ENCODE peak calls at places on chromosomes 1 and 21, in seven cellular contexts. P is right cardiac atrium, U is esophagus muscularis mucosa, R is endothelial cell of umbilical vein, J is heart left ventricle, L is body of pancreas, E is PC-9. G is an unnamed sample.

GRCh38 chr21:45270306-45270821 is 17.3 kb downstream of the POFUT2 start:
- DNase-seq in P (peak), U (no peak), R (no peak), J (no peak), L (no peak), E (no peak), G (no peak)

GRCh38 chr1:3035871-3036645 is 14.8 kb downstream of the ACTRT2 start:
- DNase-seq in P (peak), U (no peak), R (no peak), J (no peak), L (no peak), E (no peak), G (no peak)

GRCh38 chr21:28615276-28615675 is 377.4 kb downstream of the LTN1 start:
- DNase-seq in P (no peak), U (no peak), R (no peak), J (no peak), L (no peak), E (no peak), G (no peak)

GRCh38 chr1:240149488-240150094 is 57.9 kb downstream of the FMN2 start:
- DNase-seq in P (no peak), U (no peak), R (peak), J (no peak), L (no peak), E (no peak), G (peak)

GRCh38 chr21:35329940-35330670 is 281.0 kb upstream of the RUNX1 start:
- DNase-seq in P (no peak), U (peak), R (no peak), J (no peak), L (no peak), E (no peak), G (no peak)

GRCh38 chr1:163535807-163536206 is 214.1 kb downstream of the NUF2 start:
- DNase-seq in P (no peak), U (no peak), R (peak), J (no peak), L (no peak), E (no peak), G (peak)

GRCh38 chr21:42983869-42984268 is 9.5 kb downstream of the PKNOX1 start:
- DNase-seq in P (no peak), U (no peak), R (no peak), J (no peak), L (no peak), E (no peak), G (no peak)

GRCh38 chr21:15850645-15851044 is 120.9 kb downstream of the USP25 start:
- DNase-seq in P (no peak), U (no peak), R (peak), J (no peak), L (no peak), E (no peak), G (peak)

GRCh38 chr1:21174638-21175323 is 1.9 kb downstream of the EIF4G3 start:
- DNase-seq in P (no peak), U (no peak), R (peak), J (no peak), L (peak), E (no peak), G (peak)

GRCh38 chr1:219629481-219629880 is 16.6 kb upstream of the ZC3H11B start:
- DNase-seq in P (no peak), U (no peak), R (no peak), J (no peak), L (no peak), E (no peak), G (no peak)

GRCh38 chr1:54557956-54558355 is 9.9 kb downstream of the ACOT11 start:
- DNase-seq in P (no peak), U (no peak), R (peak), J (no peak), L (no peak), E (no peak), G (no peak)

GRCh38 chr1:212691561-212692071 is 8.0 kb downstream of the BATF3 start:
- DNase-seq in P (no peak), U (no peak), R (no peak), J (no peak), L (no peak), E (no peak), G (no peak)

GRCh38 chr1:2859881-2860430 is 58.5 kb upstream of the TTC34 start:
- DNase-seq in P (no peak), U (no peak), R (no peak), J (no peak), L (no peak), E (no peak), G (no peak)

GRCh38 chr1:106798991-106799390 is 257.5 kb upstream of the PRMT6 start:
- DNase-seq in P (no peak), U (no peak), R (no peak), J (no peak), L (no peak), E (no peak), G (no peak)

GRCh38 chr1:56908619-56909340 is 54.2 kb downstream of the C8A start:
- DNase-seq in P (no peak), U (no peak), R (no peak), J (no peak), L (no peak), E (no peak), G (peak)

GRCh38 chr21:41947596-41948403 is 6.0 kb downstream of the C2CD2 start:
- DNase-seq in P (peak), U (no peak), R (peak), J (no peak), L (no peak), E (no peak), G (no peak)

GRCh38 chr1:27570383-27570755 is 33.6 kb downstream of the AHDC1 start:
- DNase-seq in P (peak), U (no peak), R (no peak), J (no peak), L (no peak), E (no peak), G (no peak)

GRCh38 chr1:41379741-41380130 is 18.5 kb downstream of the FOXO6 start:
- DNase-seq in P (no peak), U (no peak), R (no peak), J (no peak), L (no peak), E (no peak), G (no peak)

GRCh38 chr21:15552914-15553491 is 176.8 kb upstream of the USP25 start:
- DNase-seq in P (no peak), U (no peak), R (no peak), J (no peak), L (no peak), E (no peak), G (no peak)

GRCh38 chr1:211735208-211736170 is 60.1 kb upstream of the NEK2 start:
- DNase-seq in P (peak), U (no peak), R (peak), J (peak), L (peak), E (peak), G (no peak)

GRCh38 chr1:155648207-155649147 is 38.5 kb downstream of the MSTO1 start:
- DNase-seq in P (no peak), U (no peak), R (peak), J (no peak), L (peak), E (peak), G (peak)

GRCh38 chr1:17161137-17161700 is 42.0 kb upstream of the PADI2 start:
- DNase-seq in P (no peak), U (no peak), R (peak), J (no peak), L (no peak), E (no peak), G (no peak)

GRCh38 chr21:16644690-16645089 is 868.2 kb upstream of the CXADR start:
- DNase-seq in P (no peak), U (no peak), R (no peak), J (no peak), L (no peak), E (no peak), G (peak)

GRCh38 chr21:34897828-34898227 is 151.3 kb downstream of the RUNX1 start:
- DNase-seq in P (no peak), U (peak), R (no peak), J (no peak), L (no peak), E (no peak), G (no peak)

GRCh38 chr1:98490099-98490498 is 171.4 kb upstream of the SNX7 start:
- DNase-seq in P (no peak), U (no peak), R (no peak), J (no peak), L (no peak), E (no peak), G (no peak)

GRCh38 chr1:146039844-146040194 is 18.3 kb upstream of the HJV start:
- DNase-seq in P (peak), U (no peak), R (no peak), J (no peak), L (no peak), E (no peak), G (no peak)

GRCh38 chr1:17437260-17438175 is 2.0 kb downstream of the RCC2 start:
- DNase-seq in P (peak), U (no peak), R (peak), J (peak), L (peak), E (peak), G (peak)

GRCh38 chr1:181112071-181112929 is 23.8 kb downstream of the IER5 start:
- DNase-seq in P (peak), U (peak), R (peak), J (peak), L (peak), E (peak), G (peak)

GRCh38 chr1:237004116-237004515 is at the start of gene MT1HL1:
- DNase-seq in P (no peak), U (peak), R (no peak), J (no peak), L (no peak), E (no peak), G (no peak)

GRCh38 chr1:174074757-174075156 is 52.6 kb upstream of the RC3H1 start:
- DNase-seq in P (no peak), U (no peak), R (peak), J (no peak), L (no peak), E (no peak), G (peak)

GRCh38 chr1:54542962-54543539 is 5.0 kb upstream of the ACOT11 start:
- DNase-seq in P (no peak), U (no peak), R (peak), J (no peak), L (no peak), E (no peak), G (peak)

GRCh38 chr1:225996946-225997545 is 2.1 kb downstream of the SDE2 start:
- DNase-seq in P (no peak), U (no peak), R (peak), J (no peak), L (no peak), E (no peak), G (peak)

GRCh38 chr1:241391926-241392710 is 35.1 kb upstream of the RGS7 start:
- DNase-seq in P (no peak), U (peak), R (no peak), J (no peak), L (no peak), E (no peak), G (no peak)

GRCh38 chr1:154514066-154514553 is 11.9 kb upstream of the SHE start:
- DNase-seq in P (no peak), U (no peak), R (no peak), J (no peak), L (no peak), E (no peak), G (no peak)
- H3K27ac ChIP-seq in P (no peak), U (no peak), R (no peak), J (no peak), L (no peak), E (no peak), G (no peak)

GRCh38 chr1:235012436-235013210 is 116.0 kb downstream of the TOMM20 start:
- DNase-seq in P (no peak), U (no peak), R (peak), J (no peak), L (no peak), E (no peak), G (no peak)

GRCh38 chr1:235009561-235010306 is 118.9 kb downstream of the TOMM20 start:
- DNase-seq in P (no peak), U (no peak), R (no peak), J (no peak), L (no peak), E (no peak), G (no peak)

GRCh38 chr1:235011064-235011598 is 117.5 kb downstream of the TOMM20 start:
- DNase-seq in P (no peak), U (no peak), R (no peak), J (no peak), L (no peak), E (no peak), G (no peak)

GRCh38 chr1:235013512-235013911 is 115.1 kb downstream of the TOMM20 start:
- DNase-seq in P (no peak), U (no peak), R (no peak), J (peak), L (no peak), E (no peak), G (no peak)

GRCh38 chr1:235011599-235012435 is 116.8 kb downstream of the TOMM20 start:
- DNase-seq in P (peak), U (no peak), R (peak), J (peak), L (peak), E (peak), G (no peak)
- H3K4me3 ChIP-seq in P (no peak), U (no peak), R (no peak), J (no peak), L (no peak), E (peak), G (no peak)

GRCh38 chr21:26115346-26115745 is 55.2 kb downstream of the APP start:
- DNase-seq in P (peak), U (no peak), R (peak), J (no peak), L (peak), E (peak), G (peak)

GRCh38 chr21:26117972-26118367 is 52.6 kb downstream of the APP start:
- DNase-seq in P (no peak), U (no peak), R (no peak), J (no peak), L (no peak), E (no peak), G (no peak)

GRCh38 chr21:26117324-26117971 is 53.1 kb downstream of the APP start:
- DNase-seq in P (no peak), U (no peak), R (no peak), J (no peak), L (no peak), E (no peak), G (no peak)

GRCh38 chr21:26116456-26117011 is 54.0 kb downstream of the APP start:
- DNase-seq in P (peak), U (no peak), R (no peak), J (no peak), L (peak), E (peak), G (no peak)

DNA sequence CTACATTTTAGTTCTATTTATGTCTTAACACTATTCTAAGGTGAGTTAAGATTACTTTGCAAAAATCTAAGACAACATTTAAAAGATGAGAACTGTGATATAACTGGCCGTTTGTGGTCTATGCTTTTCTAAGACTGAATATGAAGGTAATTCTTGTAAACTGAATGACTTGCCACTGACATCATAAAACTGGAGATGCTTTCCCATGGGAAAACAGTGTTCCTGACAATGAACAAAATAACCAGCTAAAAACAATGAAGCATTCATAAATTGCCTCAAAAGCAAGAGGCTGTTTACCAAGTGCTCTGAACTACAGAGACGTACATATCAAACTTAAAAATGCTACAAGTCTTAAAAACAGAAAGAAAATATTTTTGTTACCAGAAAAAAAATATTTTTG is 54.7 kb downstream of the APP start:
- DNase-seq in P (no peak), U (no peak), R (peak), J (no peak), L (no peak), E (no peak), G (peak)
- H3K27ac ChIP-seq in P (no peak), U (peak), R (peak), J (peak), L (peak), E (peak), G (no peak)

GRCh38 chr21:46286668-46286982 is 483 bp downstream of the YBEY start:
- DNase-seq in P (no peak), U (no peak), R (peak), J (no peak), L (no peak), E (no peak), G (no peak)

GRCh38 chr21:46284077-46284644 is 1.2 kb downstream of the MCM3AP start:
- DNase-seq in P (no peak), U (no peak), R (peak), J (no peak), L (no peak), E (no peak), G (no peak)

GRCh38 chr21:46285206-46285661 is at the start of gene MCM3AP:
- DNase-seq in P (no peak), U (no peak), R (no peak), J (no peak), L (no peak), E (no peak), G (no peak)

GRCh38 chr21:46285761-46286667 is at the start of gene YBEY:
- DNase-seq in P (peak), U (peak), R (peak), J (peak), L (peak), E (peak), G (peak)

GRCh38 chr21:46284722-46285121 is 689 bp downstream of the MCM3AP start:
- DNase-seq in P (no peak), U (no peak), R (no peak), J (no peak), L (no peak), E (no peak), G (no peak)
- H3K4me3 ChIP-seq in P (peak), U (peak), R (no peak), J (peak), L (no peak), E (peak), G (peak)

GRCh38 chr1:65512383-65512782 is 91.9 kb downstream of the LEPR start:
- DNase-seq in P (peak), U (no peak), R (peak), J (no peak), L (no peak), E (no peak), G (no peak)

GRCh38 chr1:65509912-65510680 is 89.6 kb downstream of the LEPR start:
- DNase-seq in P (no peak), U (no peak), R (peak), J (no peak), L (no peak), E (no peak), G (no peak)

GRCh38 chr1:65514083-65514482 is 93.6 kb downstream of the LEPR start:
- DNase-seq in P (no peak), U (no peak), R (no peak), J (no peak), L (no peak), E (no peak), G (no peak)

GRCh38 chr1:65510961-65511360 is 90.5 kb downstream of the LEPR start:
- DNase-seq in P (no peak), U (no peak), R (no peak), J (no peak), L (no peak), E (no peak), G (no peak)

GRCh38 chr1:65512967-65513777 is 92.7 kb downstream of the LEPR start:
- DNase-seq in P (no peak), U (no peak), R (peak), J (no peak), L (no peak), E (no peak), G (no peak)
- H3K27ac ChIP-seq in P (no peak), U (no peak), R (no peak), J (no peak), L (no peak), E (no peak), G (no peak)

GRCh38 chr1:183807549-183808168 is 2.7 kb downstream of the RGL1 start:
- DNase-seq in P (peak), U (no peak), R (no peak), J (peak), L (peak), E (no peak), G (no peak)

GRCh38 chr1:183806650-183807049 is 1.7 kb downstream of the RGL1 start:
- DNase-seq in P (no peak), U (no peak), R (no peak), J (no peak), L (no peak), E (no peak), G (no peak)

GRCh38 chr1:183810172-183810571 is 5.3 kb downstream of the RGL1 start:
- DNase-seq in P (no peak), U (no peak), R (no peak), J (no peak), L (no peak), E (no peak), G (no peak)

GRCh38 chr1:183810756-183811155 is 5.8 kb downstream of the RGL1 start:
- DNase-seq in P (no peak), U (no peak), R (no peak), J (no peak), L (no peak), E (no peak), G (no peak)

GRCh38 chr1:183808296-183809027 is 3.5 kb downstream of the RGL1 start:
- DNase-seq in P (no peak), U (no peak), R (no peak), J (no peak), L (no peak), E (no peak), G (no peak)
- H3K4me3 ChIP-seq in P (no peak), U (peak), R (no peak), J (peak), L (no peak), E (no peak), G (no peak)

DNA sequence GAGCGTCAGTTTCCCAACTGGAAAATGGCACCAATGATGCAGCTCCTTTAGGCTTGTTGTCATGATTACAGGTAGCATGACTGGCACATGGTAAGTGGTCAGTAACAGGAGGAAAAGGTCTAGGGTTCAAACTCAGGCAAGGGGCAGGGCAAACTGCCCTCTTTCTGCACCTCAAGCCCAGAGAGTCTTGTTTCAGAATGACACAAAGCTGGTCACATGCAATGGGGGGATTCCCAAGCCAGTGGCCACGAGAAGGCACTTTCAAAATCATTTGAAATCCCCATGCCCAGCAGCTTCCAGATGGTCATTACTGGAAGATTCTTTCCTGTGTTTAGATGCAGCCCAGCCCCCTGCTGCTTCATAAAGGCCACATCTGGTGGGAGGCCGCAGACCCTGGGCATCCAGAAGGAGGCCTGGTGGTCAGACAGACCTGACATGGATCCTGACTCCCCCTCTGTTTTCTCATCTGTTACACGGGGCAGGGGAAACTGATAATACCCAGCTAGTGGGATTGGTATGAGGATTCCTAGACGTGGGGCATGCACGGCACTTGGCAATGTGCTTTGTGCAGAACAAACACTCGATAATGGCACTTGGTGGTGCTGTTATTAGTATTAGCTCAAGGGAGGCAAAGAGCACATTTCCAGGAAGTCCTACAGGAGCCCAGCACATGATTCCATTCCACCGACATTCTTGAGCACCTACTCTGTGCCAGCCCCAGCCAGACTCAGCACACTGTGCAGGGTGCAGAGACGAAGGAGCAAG is 6.9 kb upstream of the PLA2G2D start:
- DNase-seq in P (no peak), U (no peak), R (no peak), J (no peak), L (no peak), E (no peak), G (no peak)
- H3K27ac ChIP-seq in P (no peak), U (no peak), R (no peak), J (no peak), L (no peak), E (no peak), G (no peak)

DNA sequence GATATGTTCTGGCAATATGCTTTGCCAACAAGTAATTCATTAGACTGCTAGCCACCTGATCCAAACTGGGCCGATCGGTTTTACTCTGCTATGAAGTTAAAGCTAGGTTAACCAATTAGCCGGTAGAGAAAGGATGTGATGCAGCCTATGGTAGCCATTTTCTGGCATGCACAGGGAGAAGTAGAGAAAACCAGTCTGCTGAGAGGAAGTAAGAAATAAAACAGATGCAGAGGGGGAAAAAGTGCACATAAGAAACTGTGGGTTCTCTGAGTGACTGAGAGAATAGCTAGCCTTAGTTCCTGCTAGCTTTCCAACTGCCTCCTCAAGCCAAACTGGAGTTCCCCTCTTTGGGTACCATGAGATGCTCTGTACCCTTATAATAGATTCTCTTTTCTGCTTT is 52.8 kb downstream of the ARID4B start:
- DNase-seq in P (no peak), U (no peak), R (no peak), J (no peak), L (peak), E (no peak), G (no peak)
- H3K4me3 ChIP-seq in P (no peak), U (no peak), R (no peak), J (no peak), L (no peak), E (no peak), G (no peak)

G was measured in cardiac muscle cell.